ENCODE peak calls at places on chromosome 12, in eight cellular contexts. L is psoas muscle, K is GM06990, R is neural crest cell, J is fibroblast of pulmonary artery, P is cardiac muscle cell, H is endothelial cell, O is H9. U is an unnamed sample.

GRCh38 chr12:53060721-53061276 is 10.9 kb downstream of the TNS2 start:
- DNase-seq in L (peak; percentile 70), J (no peak), R (no peak), K (no peak), P (peak; percentile 2), H (no peak), O (no peak), U (no peak)

GRCh38 chr12:52976574-52977071 is 27.7 kb downstream of the KRT18 start:
- DNase-seq in J (peak; percentile 39), K (no peak), R (no peak), H (no peak), P (peak; percentile 65), O (no peak), L (no peak), U (peak; percentile 97)

GRCh38 chr12:11730299-11731041 is 81.0 kb downstream of the ETV6 start:
- DNase-seq in L (no peak), J (no peak), R (no peak), H (no peak), K (peak; percentile 75), O (no peak), P (no peak), U (no peak)

GRCh38 chr12:12807970-12808702 is 5.0 kb upstream of the DDX47 start:
- DNase-seq in L (peak; percentile 62), K (peak; percentile 66), H (no peak), O (no peak), P (no peak), J (peak; percentile 66), R (no peak), U (peak; percentile 25)

GRCh38 chr12:120936197-120936596 is 32.0 kb upstream of the SPPL3 start:
- DNase-seq in O (no peak), P (no peak), H (no peak), R (no peak), J (no peak), L (peak; percentile 18), K (no peak), U (no peak)

GRCh38 chr12:91778091-91778819 is 367.4 kb downstream of the BTG1 start:
- DNase-seq in L (no peak), K (peak; percentile 20), J (peak; percentile 6), H (no peak), O (no peak), P (peak; percentile 24), R (no peak), U (peak; percentile 43)

GRCh38 chr12:34401659-34402227 is 379.4 kb downstream of the ALG10 start:
- DNase-seq in L (peak; percentile 41), P (no peak), J (no peak), K (no peak), H (peak; percentile 1), R (no peak), O (no peak), U (no peak)

GRCh38 chr12:12916135-12916956 is 25.0 kb downstream of the GPRC5A start:
- DNase-seq in K (peak; percentile 44), O (peak; percentile 91), L (peak; percentile 89), R (peak; percentile 91), J (peak; percentile 91), P (peak; percentile 88), H (peak; percentile 89), U (peak; percentile 82)

GRCh38 chr12:78891646-78892353 is 27.2 kb downstream of the SYT1 start:
- DNase-seq in H (no peak), J (no peak), K (no peak), R (no peak), P (no peak), L (no peak), O (no peak), U (no peak)

GRCh38 chr12:113512568-113512967 is 40.9 kb upstream of the LHX5 start:
- DNase-seq in K (no peak), L (no peak), J (no peak), H (no peak), O (no peak), P (no peak), R (no peak), U (no peak)

GRCh38 chr12:75721790-75722189 is 210.4 kb upstream of the KRR1 start:
- DNase-seq in O (no peak), K (no peak), P (no peak), L (no peak), H (no peak), J (no peak), R (no peak), U (peak; percentile 38)

GRCh38 chr12:58433969-58434368 is 486.3 kb downstream of the LRIG3 start:
- DNase-seq in P (no peak), R (no peak), K (no peak), O (no peak), H (no peak), L (no peak), J (no peak), U (peak; percentile 73)

GRCh38 chr12:125096894-125097293 is 31.7 kb downstream of the AACS start:
- DNase-seq in O (no peak), K (no peak), P (no peak), H (no peak), J (no peak), R (no peak), L (no peak), U (no peak)

GRCh38 chr12:857611-858010 is 91.9 kb downstream of the RAD52 start:
- DNase-seq in K (no peak), H (no peak), J (peak; percentile 66), O (no peak), P (peak; percentile 57), L (peak; percentile 82), R (no peak), U (peak; percentile 64)

GRCh38 chr12:111991946-111992345 is 21.0 kb downstream of the TMEM116 start:
- DNase-seq in H (no peak), O (no peak), R (no peak), K (no peak), P (peak; percentile 40), L (no peak), J (no peak), U (peak; percentile 54)

GRCh38 chr12:31715283-31715825 is 13.5 kb downstream of the AMN1 start:
- DNase-seq in R (no peak), J (peak; percentile 83), O (no peak), K (peak; percentile 63), P (peak; percentile 88), L (no peak), H (no peak), U (peak; percentile 72)

GRCh38 chr12:1501695-1502440 is 92.5 kb downstream of the FBXL14 start:
- DNase-seq in R (no peak), O (peak; percentile 35), H (no peak), P (no peak), J (no peak), K (no peak), L (no peak), U (no peak)

GRCh38 chr12:127579446-127579845 is 687.5 kb upstream of the TMEM132C start:
- DNase-seq in O (no peak), R (no peak), H (no peak), P (no peak), L (no peak), J (no peak), K (no peak), U (no peak)

GRCh38 chr12:101889216-101889752 is 11.9 kb downstream of the DRAM1 start:
- DNase-seq in P (no peak), L (no peak), K (no peak), J (no peak), O (no peak), H (no peak), R (no peak), U (no peak)

GRCh38 chr12:115934877-115935276 is 342.6 kb downstream of the MED13L start:
- DNase-seq in H (no peak), K (no peak), J (no peak), O (no peak), L (no peak), R (no peak), P (no peak), U (no peak)

GRCh38 chr12:51675062-51675803 is 84.2 kb downstream of the SCN8A start:
- DNase-seq in J (no peak), O (no peak), P (no peak), H (no peak), R (no peak), L (no peak), K (no peak), U (no peak)

GRCh38 chr12:58323676-58324075 is 382.3 kb downstream of the ATP23 start:
- DNase-seq in H (no peak), P (no peak), L (no peak), J (no peak), K (no peak), R (no peak), O (no peak), U (no peak)

DNA sequence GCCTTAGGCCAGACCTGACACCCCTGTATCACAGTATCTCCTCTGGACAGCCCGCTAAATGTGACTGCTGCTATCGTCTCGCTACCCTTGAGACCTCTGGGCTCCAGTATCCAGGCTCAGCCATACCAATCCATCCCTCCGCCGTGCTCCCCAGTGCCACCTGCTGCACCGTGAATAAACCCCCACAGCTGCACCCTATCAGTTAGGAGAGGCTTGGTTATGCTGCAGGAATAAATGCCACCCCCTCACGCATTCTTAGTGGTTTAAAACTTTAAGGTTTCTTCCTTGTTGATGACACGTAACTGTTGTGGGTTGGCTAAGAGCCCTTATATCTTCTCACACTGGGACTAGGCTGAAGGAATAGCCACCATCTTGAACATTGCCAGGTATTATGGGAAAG is 12.1 kb downstream of the CCDC63 start:
- DNase-seq in H (no peak), K (no peak), P (peak; percentile 36), J (no peak), L (no peak), R (no peak), O (no peak), U (no peak)
- TF ChIP-seq CTCF in H (no peak), K (no peak), P (no peak), J (no peak), L (no peak), R (no peak), O (peak; percentile 26), U (no peak)

GRCh38 chr12:118714500-118714899 is 266.8 kb upstream of the SRRM4 start:
- DNase-seq in J (no peak), H (no peak), O (no peak), R (no peak), P (no peak), L (no peak), K (no peak), U (no peak)

GRCh38 chr12:118711185-118711584 is 270.2 kb upstream of the SRRM4 start:
- DNase-seq in L (no peak), P (no peak), O (no peak), J (no peak), K (no peak), R (no peak), H (no peak), U (no peak)

GRCh38 chr12:118715647-118716046 is 265.7 kb upstream of the SRRM4 start:
- DNase-seq in K (no peak), J (no peak), P (no peak), L (no peak), R (no peak), O (no peak), H (no peak), U (no peak)

GRCh38 chr12:118714051-118714460 is 267.3 kb upstream of the SRRM4 start:
- DNase-seq in O (peak; percentile 68), H (peak; percentile 52), R (peak; percentile 75), L (no peak), J (no peak), P (no peak), K (peak; percentile 9), U (no peak)
- TF ChIP-seq CTCF in O (peak; percentile 86), H (peak; percentile 70), R (peak; percentile 77), L (peak; percentile 18), J (no peak), P (no peak), K (peak; percentile 66), U (no peak)

GRCh38 chr12:59459966-59460365 is 135.9 kb upstream of the SLC16A7 start:
- DNase-seq in J (peak; percentile 40), O (no peak), R (no peak), H (no peak), P (peak; percentile 29), K (no peak), L (no peak), U (peak; percentile 10)
- TF ChIP-seq CTCF in J (no peak), O (no peak), R (no peak), H (no peak), P (no peak), K (no peak), L (no peak), U (no peak)

GRCh38 chr12:106739318-106739717 is 35.2 kb upstream of the RIC8B start:
- DNase-seq in K (no peak), J (peak; percentile 33), L (no peak), P (peak; percentile 31), R (no peak), O (no peak), H (no peak), U (no peak)
- TF ChIP-seq CTCF in K (no peak), J (no peak), L (no peak), P (no peak), R (no peak), O (no peak), H (no peak), U (no peak)